ENCODE peak calls at places on chromosomes 11 and 22, in four cellular contexts. N, L, G and Z are unnamed samples.

GRCh38 chr11:115515647-115516046 is 11.4 kb upstream of the CADM1 start:
- DNase-seq in N (peak), L (no peak), G (no peak), Z (no peak)

GRCh38 chr11:103326070-103326794 is 217.0 kb downstream of the DYNC2H1 start:
- DNase-seq in N (peak), L (peak), G (peak), Z (peak)

GRCh38 chr22:25193548-25193947 is 6.1 kb upstream of the CRYBB3 start:
- DNase-seq in N (no peak), L (no peak), G (no peak), Z (peak)

GRCh38 chr22:19814428-19814827 is 40.2 kb downstream of the GNB1L start:
- DNase-seq in N (no peak), L (no peak), G (no peak), Z (no peak)

GRCh38 chr11:82757660-82758301 is 24.1 kb upstream of the FAM181B start:
- DNase-seq in N (no peak), L (no peak), G (no peak), Z (no peak)

GRCh38 chr11:110425751-110426545 is 3.8 kb upstream of the FDX1 start:
- DNase-seq in N (no peak), L (peak), G (no peak), Z (no peak)

GRCh38 chr11:77560605-77561004 is 29.1 kb upstream of the AQP11 start:
- DNase-seq in N (peak), L (peak), G (no peak), Z (no peak)

GRCh38 chr11:89437317-89437716 is 53.9 kb downstream of the NOX4 start:
- DNase-seq in N (no peak), L (no peak), G (no peak), Z (no peak)

GRCh38 chr22:25899566-25899965 is 157.6 kb downstream of the MYO18B start:
- DNase-seq in N (no peak), L (no peak), G (no peak), Z (no peak)

GRCh38 chr11:92826136-92826535 is 143.3 kb upstream of the MTNR1B start:
- DNase-seq in N (no peak), L (no peak), G (no peak), Z (no peak)

GRCh38 chr22:22588485-22589164 is 29.6 kb upstream of the PRAME start:
- DNase-seq in N (no peak), L (no peak), G (no peak), Z (no peak)

GRCh38 chr11:127590319-127590718 is 589.7 kb upstream of the KIRREL3 start:
- DNase-seq in N (no peak), L (no peak), G (no peak), Z (no peak)

GRCh38 chr11:74505911-74506310 is 12.4 kb upstream of the LIPT2 start:
- DNase-seq in N (no peak), L (no peak), G (no peak), Z (no peak)

GRCh38 chr11:123268118-123268517 is 73.1 kb upstream of the CLMP start:
- DNase-seq in N (no peak), L (no peak), G (no peak), Z (no peak)

GRCh38 chr11:122202161-122202950 is 86.3 kb upstream of the BLID start:
- DNase-seq in N (peak), L (no peak), G (no peak), Z (peak)

GRCh38 chr11:123054301-123055065 is 7.5 kb downstream of the HSPA8 start:
- DNase-seq in N (peak), L (peak), G (no peak), Z (no peak)

GRCh38 chr11:108647701-108648527 is 17.0 kb upstream of the DDX10 start:
- DNase-seq in N (peak), L (peak), G (no peak), Z (peak)

GRCh38 chr11:120952503-120953229 is 71.2 kb upstream of the TBCEL start:
- DNase-seq in N (peak), L (peak), G (peak), Z (peak)

GRCh38 chr22:30596199-30596598 is 4.5 kb upstream of the PES1 start:
- DNase-seq in N (no peak), L (no peak), G (no peak), Z (no peak)

GRCh38 chr22:44811141-44811540 is 58.8 kb downstream of the ARHGAP8 start:
- DNase-seq in N (no peak), L (no peak), G (no peak), Z (no peak)

GRCh38 chr22:22959147-22959827 is 71.7 kb downstream of the IGLL5 start:
- DNase-seq in N (peak), L (peak), G (peak), Z (peak)

GRCh38 chr22:37822079-37822833 is 926 bp upstream of the GALR3 start:
- DNase-seq in N (peak), L (no peak), G (no peak), Z (peak)

GRCh38 chr22:19411690-19412045 is 19.9 kb downstream of the HIRA start:
- DNase-seq in N (no peak), L (no peak), G (no peak), Z (no peak)

GRCh38 chr11:129699711-129700304 is 115.8 kb upstream of the TMEM45B start:
- DNase-seq in N (no peak), L (no peak), G (no peak), Z (no peak)

GRCh38 chr11:68848429-68848828 is 6.7 kb upstream of the CPT1A start:
- DNase-seq in N (no peak), L (no peak), G (no peak), Z (no peak)

GRCh38 chr22:49825436-49825835 is 2.2 kb downstream of the BRD1 start:
- DNase-seq in N (peak), L (no peak), G (no peak), Z (no peak)
- TF ChIP-seq NR2C2 in N (no peak), L (no peak), G (no peak), Z (no peak)

GRCh38 chr11:443542-444199 is 1.9 kb upstream of the ANO9 start:
- DNase-seq in N (no peak), L (no peak), G (no peak), Z (no peak)
- TF ChIP-seq ATF2 in N (no peak), L (no peak), G (no peak), Z (no peak)

DNA sequence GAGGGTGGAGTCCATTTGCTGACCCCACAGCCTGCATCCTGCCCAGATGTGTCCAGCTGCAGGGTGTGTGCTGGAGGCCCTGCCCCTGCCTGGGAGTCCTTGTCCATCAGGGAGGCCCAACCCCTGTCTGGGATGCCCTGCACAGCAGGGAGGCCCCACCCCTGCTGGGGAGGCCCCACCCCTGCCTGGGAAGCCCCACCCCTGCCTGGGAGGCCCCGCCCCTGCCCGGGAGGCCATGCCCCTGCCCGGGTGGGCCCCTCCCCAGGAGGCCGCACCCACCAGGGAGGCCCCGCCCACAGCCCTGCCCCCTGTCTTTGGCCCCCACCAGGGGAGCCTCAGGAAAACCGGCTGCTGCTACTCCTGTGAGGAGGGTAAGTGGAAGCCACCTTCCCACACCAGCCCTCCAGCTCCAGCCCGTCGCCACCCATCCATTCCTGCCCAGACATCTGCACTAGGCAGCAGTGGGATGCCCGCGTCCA is 37.2 kb downstream of the MUC5B start:
- DNase-seq in N (peak), L (peak), G (no peak), Z (peak)
- TF ChIP-seq NR2C2 in N (no peak), L (no peak), G (no peak), Z (no peak)

GRCh38 chr11:133957926-133958325 is 1.2 kb upstream of the IGSF9B start:
- DNase-seq in N (no peak), L (no peak), G (no peak), Z (no peak)
- TF ChIP-seq ATF2 in N (no peak), L (no peak), G (no peak), Z (no peak)

DNA sequence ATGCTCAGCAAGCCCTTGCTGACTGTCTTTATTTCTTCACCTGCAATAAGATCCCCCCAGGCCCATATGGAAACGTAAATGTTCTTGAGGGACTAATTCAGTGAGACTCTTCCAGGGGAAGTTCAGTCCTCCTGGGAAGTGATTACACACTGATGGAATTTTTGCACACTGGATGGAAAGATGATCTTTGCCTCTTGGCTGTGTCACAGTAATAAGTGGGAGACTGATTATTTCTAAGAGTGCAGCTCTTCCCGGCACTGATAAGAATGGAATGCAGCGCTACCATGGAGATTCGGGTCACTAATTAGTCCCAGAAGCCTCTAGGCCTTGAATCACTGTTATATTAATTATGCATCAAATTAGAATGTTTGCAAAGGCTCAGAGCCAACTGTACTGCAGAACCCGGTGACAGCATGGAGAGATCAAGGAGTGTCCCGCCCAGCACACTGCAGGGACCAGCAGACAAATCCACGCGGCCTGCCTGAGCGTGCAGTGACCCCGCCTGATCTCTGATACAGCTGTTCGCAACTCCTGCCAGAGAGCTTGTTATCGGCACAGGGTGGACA is 178.3 kb downstream of the SNX19 start:
- DNase-seq in N (no peak), L (no peak), G (no peak), Z (no peak)
- TF ChIP-seq NR2C2 in N (no peak), L (no peak), G (no peak), Z (no peak)